ENCODE peak calls at places on chromosomes 3 and 15, in four cellular contexts. Z is AG04450, G is stomach, A is fibroblast of lung. M is an unnamed sample. For H3K27me3, the result is how much of the 10 kb centered on the place peaks cover.

GRCh38 chr3:47421741-47422649 is 41.2 kb downstream of the PTPN23 start:
- DNase-seq in Z (no peak), G (peak), A (peak), M (no peak)

GRCh38 chr3:90091557-90091956 is 984.1 kb downstream of the EPHA3 start:
- DNase-seq in Z (no peak), G (no peak), A (peak), M (no peak)

GRCh38 chr3:196569003-196569516 is 600 bp downstream of the FBXO45 start:
- DNase-seq in Z (no peak), G (peak), A (peak), M (no peak)

GRCh38 chr15:63905558-63906265 is 72.0 kb upstream of the HERC1 start:
- DNase-seq in Z (no peak), G (no peak), A (no peak), M (no peak)

GRCh38 chr3:177332955-177333354 is 135.7 kb upstream of the TBL1XR1 start:
- DNase-seq in Z (no peak), G (no peak), A (no peak), M (no peak)

GRCh38 chr15:96345560-96346389 is 15.3 kb downstream of the NR2F2 start:
- DNase-seq in Z (no peak), G (peak), A (peak), M (no peak)

GRCh38 chr15:41971893-41972340 is 440 bp downstream of the EHD4 start:
- DNase-seq in Z (no peak), G (peak), A (no peak), M (no peak)

GRCh38 chr3:57423335-57423734 is 120.8 kb downstream of the DNAH12 start:
- DNase-seq in Z (no peak), G (no peak), A (no peak), M (no peak)

GRCh38 chr3:13217736-13218540 is 144.7 kb upstream of the IQSEC1 start:
- DNase-seq in Z (no peak), G (no peak), A (no peak), M (no peak)

GRCh38 chr3:177928156-177928555 is 608.1 kb upstream of the KCNMB2 start:
- DNase-seq in Z (no peak), G (no peak), A (peak), M (no peak)

GRCh38 chr15:51349156-51349844 is 7.8 kb downstream of the GLDN start:
- DNase-seq in Z (no peak), G (no peak), A (peak), M (no peak)

DNA sequence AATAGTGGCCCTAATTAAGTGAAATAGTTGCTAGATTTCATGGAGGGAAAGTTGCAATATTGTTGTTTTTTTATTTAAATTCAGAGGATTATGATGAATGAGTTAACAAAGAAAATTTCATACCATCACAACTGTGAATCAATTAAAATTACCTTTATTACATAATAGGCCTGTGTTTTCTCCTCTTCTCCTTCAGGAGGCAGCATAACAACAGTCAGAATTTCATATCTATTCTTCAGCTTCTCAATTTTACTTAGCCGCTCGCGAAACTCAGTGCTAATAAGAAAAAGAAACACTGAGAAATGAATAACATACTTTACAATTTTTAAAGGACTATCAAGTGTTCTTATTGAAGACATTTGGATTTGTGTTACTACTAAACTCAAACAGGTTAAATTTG is 29.4 kb downstream of the TTC14 start:
- DNase-seq in Z (no peak), G (no peak), A (no peak), M (no peak)
- TF ChIP-seq CTCF in Z (peak), G (no peak), A (no peak), M (peak)

GRCh38 chr15:45634442-45635190 is at the start of gene SQOR:
- DNase-seq in Z (no peak), G (peak), A (peak), M (no peak)
- H3K27me3 ChIP-seq in Z (under half), G (under half), A (under half), M (under half)

DNA sequence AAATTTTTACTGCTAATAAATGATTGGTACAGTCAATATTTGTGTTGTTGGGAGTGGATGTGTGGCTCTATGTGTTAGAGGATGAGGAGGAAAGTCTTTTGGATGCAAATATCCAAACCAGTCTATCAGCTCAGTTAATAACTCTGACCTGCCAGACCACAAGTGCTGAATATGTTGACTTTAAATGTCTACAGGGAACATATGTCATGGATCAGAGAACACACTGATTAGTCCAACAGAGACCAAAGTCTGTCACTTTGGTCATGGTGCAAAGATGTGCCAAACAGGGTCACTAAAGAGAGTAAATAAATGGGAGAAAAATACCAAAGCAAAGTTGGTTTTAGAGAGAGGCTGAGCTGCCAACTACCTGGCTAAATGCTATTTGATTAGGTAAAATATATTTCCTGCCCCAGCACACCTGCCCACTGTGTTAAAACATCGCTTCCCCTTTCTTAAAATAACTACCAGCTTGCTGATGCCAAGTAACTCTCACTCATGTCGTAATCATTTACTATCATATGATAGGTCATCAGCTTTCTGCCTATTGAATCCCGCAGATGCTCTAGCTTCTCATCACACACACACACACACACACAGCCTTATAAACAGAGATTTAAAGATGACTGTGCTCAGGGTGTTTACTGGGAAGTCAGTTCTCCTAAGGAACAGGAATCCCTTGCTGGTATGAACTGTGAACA is 173.3 kb downstream of the PDZRN3 start:
- DNase-seq in Z (no peak), G (peak), A (peak), M (no peak)
- H3K4me3 ChIP-seq in Z (no peak), G (no peak), A (no peak), M (no peak)

DNA sequence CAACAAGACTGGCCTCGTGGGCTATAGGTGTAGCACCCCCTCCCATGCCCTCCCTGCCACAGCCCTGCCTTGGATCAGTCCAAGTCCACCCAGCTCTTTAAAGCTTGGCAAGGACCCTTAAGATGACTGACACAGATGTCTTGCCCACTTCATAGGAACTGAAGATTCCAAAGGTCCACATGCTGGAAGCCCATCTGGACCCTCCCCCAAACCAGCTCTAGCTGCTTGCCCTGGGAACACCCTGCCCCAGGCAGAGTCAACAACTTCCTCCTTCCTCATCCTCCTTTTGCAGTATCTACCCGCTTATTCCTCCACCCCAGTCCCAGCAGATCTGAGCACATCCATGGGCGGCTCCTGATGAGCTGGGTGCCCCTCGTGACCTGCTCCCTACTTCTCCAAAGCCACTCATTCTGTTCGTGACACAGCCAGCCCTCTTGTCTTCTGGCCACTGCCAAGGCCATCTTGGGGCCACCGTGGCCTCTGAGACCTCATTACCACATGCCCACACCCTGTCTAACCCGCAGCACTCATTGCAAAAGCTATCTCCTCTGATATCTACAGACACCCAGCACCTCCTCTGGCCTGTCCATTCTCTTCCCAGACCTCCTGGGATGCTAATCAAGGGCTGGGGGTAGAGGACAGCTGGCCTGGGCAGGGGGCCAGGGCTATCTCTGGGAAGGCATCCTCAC is 2.0 kb upstream of the PFKFB4 start:
- DNase-seq in Z (no peak), G (no peak), A (no peak), M (no peak)
- TF ChIP-seq CTCF in Z (no peak), G (no peak), A (no peak), M (no peak)

DNA sequence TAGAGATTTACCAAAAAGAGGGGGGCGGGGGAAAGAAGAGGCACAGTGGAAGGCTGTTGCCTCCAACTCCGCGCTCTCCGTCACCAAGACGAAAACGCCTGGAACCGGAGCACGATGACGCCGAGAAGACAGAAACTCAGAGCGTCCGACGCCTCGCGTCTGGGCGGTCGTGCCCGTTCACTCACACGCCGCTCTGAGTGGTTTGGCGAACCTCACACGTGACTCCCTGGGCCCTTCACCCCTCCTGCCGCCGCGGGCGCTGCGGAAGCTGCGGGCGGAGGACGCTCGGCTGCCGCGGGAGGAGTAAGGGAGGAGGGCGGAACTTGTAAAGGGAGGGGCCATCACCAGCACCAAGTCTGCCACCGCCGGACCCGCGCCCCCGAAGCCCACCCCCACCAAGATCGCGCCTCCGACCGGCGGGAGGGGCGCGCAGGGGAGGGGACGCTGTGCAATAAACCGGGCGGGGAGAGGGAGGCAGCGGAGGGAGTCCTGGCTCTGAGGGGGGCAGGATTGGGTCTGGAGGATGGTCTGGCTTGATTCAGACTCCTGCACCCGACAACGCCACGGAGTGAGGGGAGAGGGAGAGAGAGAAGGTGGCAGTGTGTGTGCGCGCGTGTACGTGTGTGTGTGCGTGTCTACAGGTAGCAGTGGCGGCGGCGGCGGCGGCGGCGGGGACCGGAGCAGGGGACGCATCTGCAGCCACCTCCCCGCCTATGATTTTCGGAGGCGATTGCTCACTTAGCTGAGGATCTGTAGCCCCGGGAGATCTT is 1.9 kb upstream of the NLGN1 start:
- DNase-seq in Z (peak), G (peak), A (peak), M (peak)
- H3K27me3 ChIP-seq in Z (under half), G (under half), A (under half), M (under half)

GRCh38 chr15:52790166-52790708 is at the start of gene ONECUT1:
- DNase-seq in Z (no peak), G (peak), A (peak), M (no peak)

GRCh38 chr15:52789008-52789600 is 1.0 kb downstream of the ONECUT1 start:
- DNase-seq in Z (no peak), G (no peak), A (no peak), M (no peak)

GRCh38 chr15:52789601-52790165 is 453 bp downstream of the ONECUT1 start:
- DNase-seq in Z (no peak), G (no peak), A (no peak), M (no peak)

GRCh38 chr15:52791776-52792175 is 1.6 kb upstream of the ONECUT1 start:
- DNase-seq in Z (no peak), G (no peak), A (no peak), M (no peak)

DNA sequence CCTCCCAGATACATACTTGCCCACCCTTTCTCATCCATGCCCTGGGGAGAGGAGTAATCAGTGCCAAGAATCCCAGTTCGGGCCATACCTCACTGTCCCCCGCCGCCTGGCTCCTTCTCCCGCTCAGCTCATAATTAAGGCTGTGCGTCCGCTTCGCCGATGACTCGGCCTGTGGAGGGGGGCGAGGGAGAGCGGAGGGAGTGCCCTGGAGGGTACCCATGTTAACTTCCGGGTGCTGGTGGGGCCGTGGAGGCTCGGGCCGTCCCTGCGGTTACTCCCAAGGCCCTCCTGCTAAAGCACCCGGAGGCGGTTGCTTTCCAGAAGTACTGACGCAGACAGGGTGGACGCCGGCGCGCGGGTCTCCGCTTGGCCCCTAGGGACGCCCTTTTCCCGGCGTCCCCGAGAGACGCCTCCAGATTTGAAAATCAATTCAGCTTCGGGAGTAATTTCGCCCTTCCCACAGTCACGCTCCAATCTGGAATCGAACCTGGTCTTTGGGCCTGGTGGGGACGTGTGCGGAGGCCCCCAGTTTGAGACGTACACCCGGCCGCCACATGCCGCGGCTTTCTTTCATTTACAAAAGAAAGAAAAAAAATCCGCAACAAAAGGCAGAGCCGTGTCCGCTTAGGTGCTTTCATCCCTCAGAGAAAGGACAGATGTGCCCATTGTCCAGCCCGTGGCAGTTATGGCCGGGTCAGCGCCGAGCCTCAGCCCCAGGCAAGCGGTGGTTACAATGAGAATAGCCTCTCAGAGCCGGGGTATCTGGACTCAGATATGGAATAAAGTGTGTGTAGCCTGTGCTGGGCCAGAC is 1.0 kb upstream of the ONECUT1 start:
- DNase-seq in Z (no peak), G (no peak), A (no peak), M (no peak)
- H3K4me3 ChIP-seq in Z (peak), G (peak), A (no peak), M (peak)